ENCODE peak calls at places on chromosomes 6 and 20, in four cellular contexts. One of them, this sample, is unnamed.
A peak's percentile ranks its signal among the peaks of the same experiment; 100 is the strongest.

GRCh38 chr6:16332175-16332542 is 93.8 kb downstream of the GMPR start:
- DNase-seq in T-helper 2 cell: peak; percentile 33
- DNase-seq in NCI-H1417: peak; percentile 82
- DNase-seq in sciatic nerve: peak; percentile 90
- DNase-seq in this sample: peak; percentile 96

GRCh38 chr20:34475979-34476736 is 40.1 kb upstream of the DYNLRB1 start:
- DNase-seq in T-helper 2 cell: no peak
- DNase-seq in NCI-H1417: no peak
- DNase-seq in sciatic nerve: peak; percentile 72
- DNase-seq in this sample: no peak

GRCh38 chr20:54028276-54029011 is 42.0 kb downstream of the BCAS1 start:
- DNase-seq in T-helper 2 cell: no peak
- DNase-seq in NCI-H1417: no peak
- DNase-seq in sciatic nerve: no peak
- DNase-seq in this sample: no peak

GRCh38 chr6:152167639-152168603 is 360.4 kb downstream of the ESR1 start:
- DNase-seq in T-helper 2 cell: no peak
- DNase-seq in NCI-H1417: no peak
- DNase-seq in sciatic nerve: no peak
- DNase-seq in this sample: no peak

GRCh38 chr6:2870046-2870636 is 28.5 kb upstream of the SERPINB1 start:
- DNase-seq in T-helper 2 cell: no peak
- DNase-seq in NCI-H1417: no peak
- DNase-seq in sciatic nerve: no peak
- DNase-seq in this sample: no peak

GRCh38 chr20:51487076-51487475 is 55.4 kb downstream of the NFATC2 start:
- DNase-seq in T-helper 2 cell: no peak
- DNase-seq in NCI-H1417: no peak
- DNase-seq in sciatic nerve: peak; percentile 37
- DNase-seq in this sample: no peak

GRCh38 chr6:2209226-2209809 is 36.1 kb downstream of the GMDS start:
- DNase-seq in T-helper 2 cell: no peak
- DNase-seq in NCI-H1417: peak; percentile 85
- DNase-seq in sciatic nerve: no peak
- DNase-seq in this sample: peak; percentile 76

GRCh38 chr6:225121-225721 is 67.1 kb upstream of the DUSP22 start:
- DNase-seq in T-helper 2 cell: no peak
- DNase-seq in NCI-H1417: no peak
- DNase-seq in sciatic nerve: no peak
- DNase-seq in this sample: no peak

GRCh38 chr20:53708129-53708968 is 114.7 kb upstream of the ZNF217 start:
- DNase-seq in T-helper 2 cell: no peak
- DNase-seq in NCI-H1417: no peak
- DNase-seq in sciatic nerve: no peak
- DNase-seq in this sample: no peak

GRCh38 chr6:15441215-15441868 is 195.5 kb downstream of the JARID2 start:
- DNase-seq in T-helper 2 cell: no peak
- DNase-seq in NCI-H1417: peak; percentile 68
- DNase-seq in sciatic nerve: no peak
- DNase-seq in this sample: peak; percentile 77

GRCh38 chr6:142302427-142303190 is 802 bp downstream of the ADGRG6 start:
- DNase-seq in T-helper 2 cell: no peak
- DNase-seq in NCI-H1417: no peak
- DNase-seq in sciatic nerve: no peak
- DNase-seq in this sample: peak; percentile 34

GRCh38 chr6:32047084-32047478 is 8.9 kb downstream of the CYP21A2 start:
- DNase-seq in T-helper 2 cell: no peak
- DNase-seq in NCI-H1417: no peak
- DNase-seq in sciatic nerve: peak; percentile 77
- DNase-seq in this sample: peak; percentile 71

GRCh38 chr6:26020983-26021349 is 58.4 kb downstream of the TRIM38 start:
- DNase-seq in T-helper 2 cell: no peak
- DNase-seq in NCI-H1417: peak; percentile 96
- DNase-seq in sciatic nerve: peak; percentile 80
- DNase-seq in this sample: no peak

GRCh38 chr6:138487122-138487604 is 12.1 kb downstream of the NHSL1 start:
- DNase-seq in T-helper 2 cell: no peak
- DNase-seq in NCI-H1417: no peak
- DNase-seq in sciatic nerve: no peak
- DNase-seq in this sample: no peak

GRCh38 chr6:112286756-112287155 is 32.4 kb upstream of the LAMA4 start:
- DNase-seq in T-helper 2 cell: no peak
- DNase-seq in NCI-H1417: no peak
- DNase-seq in sciatic nerve: no peak
- DNase-seq in this sample: no peak